ENCODE peak calls at places on chromosomes 11 and 22, in seven cellular contexts. One of them, this sample, is unnamed.

GRCh38 chr11:71178076-71178475 is 74.3 kb downstream of the SHANK2 start:
- DNase-seq in thoracic aorta: no peak
- DNase-seq in Caco-2: no peak
- DNase-seq in Panc1: no peak
- DNase-seq in colonic mucosa: no peak
- DNase-seq in cardiac fibroblast: no peak
- DNase-seq in tibial artery: no peak
- DNase-seq in this sample: peak; percentile 74

GRCh38 chr11:119696378-119697157 is 32.4 kb downstream of the NECTIN1 start:
- DNase-seq in thoracic aorta: no peak
- DNase-seq in Caco-2: no peak
- DNase-seq in Panc1: no peak
- DNase-seq in colonic mucosa: peak; percentile 62
- DNase-seq in cardiac fibroblast: no peak
- DNase-seq in tibial artery: no peak
- DNase-seq in this sample: peak; percentile 100

GRCh38 chr11:2289350-2289749 is 12.4 kb downstream of the C11orf21 start:
- DNase-seq in thoracic aorta: no peak
- DNase-seq in Caco-2: no peak
- DNase-seq in Panc1: no peak
- DNase-seq in colonic mucosa: no peak
- DNase-seq in cardiac fibroblast: no peak
- DNase-seq in tibial artery: no peak
- DNase-seq in this sample: no peak

GRCh38 chr11:75311858-75312288 is 39.6 kb downstream of the ARRB1 start:
- DNase-seq in thoracic aorta: peak; percentile 28
- DNase-seq in Caco-2: no peak
- DNase-seq in Panc1: no peak
- DNase-seq in colonic mucosa: peak; percentile 92
- DNase-seq in cardiac fibroblast: peak; percentile 84
- DNase-seq in tibial artery: peak; percentile 89
- DNase-seq in this sample: no peak

GRCh38 chr11:121035169-121035755 is 11.4 kb downstream of the TBCEL start:
- DNase-seq in thoracic aorta: no peak
- DNase-seq in Caco-2: no peak
- DNase-seq in Panc1: no peak
- DNase-seq in colonic mucosa: no peak
- DNase-seq in cardiac fibroblast: no peak
- DNase-seq in tibial artery: no peak
- DNase-seq in this sample: no peak

GRCh38 chr11:134524201-134524600 is 112.2 kb upstream of the B3GAT1 start:
- DNase-seq in thoracic aorta: no peak
- DNase-seq in Caco-2: no peak
- DNase-seq in Panc1: no peak
- DNase-seq in colonic mucosa: no peak
- DNase-seq in cardiac fibroblast: no peak
- DNase-seq in tibial artery: no peak
- DNase-seq in this sample: no peak

GRCh38 chr11:28105869-28106268 is 2.1 kb downstream of the KIF18A start:
- DNase-seq in thoracic aorta: no peak
- DNase-seq in Caco-2: no peak
- DNase-seq in Panc1: peak; percentile 33
- DNase-seq in colonic mucosa: no peak
- DNase-seq in cardiac fibroblast: no peak
- DNase-seq in tibial artery: no peak
- DNase-seq in this sample: no peak

GRCh38 chr11:80593981-80594380 is 1153.2 kb upstream of the TENM4 start:
- DNase-seq in thoracic aorta: no peak
- DNase-seq in Caco-2: peak; percentile 19
- DNase-seq in Panc1: peak; percentile 58
- DNase-seq in colonic mucosa: peak; percentile 61
- DNase-seq in cardiac fibroblast: peak; percentile 77
- DNase-seq in tibial artery: no peak
- DNase-seq in this sample: peak; percentile 86

GRCh38 chr22:16960220-16960883 is 47.7 kb downstream of the GAB4 start:
- DNase-seq in thoracic aorta: no peak
- DNase-seq in Caco-2: no peak
- DNase-seq in Panc1: no peak
- DNase-seq in colonic mucosa: no peak
- DNase-seq in cardiac fibroblast: no peak
- DNase-seq in tibial artery: no peak
- DNase-seq in this sample: no peak

GRCh38 chr22:46791201-46791731 is 28.8 kb downstream of the TBC1D22A start:
- DNase-seq in thoracic aorta: no peak
- DNase-seq in Caco-2: no peak
- DNase-seq in Panc1: no peak
- DNase-seq in colonic mucosa: no peak
- DNase-seq in cardiac fibroblast: peak; percentile 77
- DNase-seq in tibial artery: peak; percentile 50
- DNase-seq in this sample: peak; percentile 73

GRCh38 chr11:11027271-11027670 is 169.4 kb upstream of the ZBED5 start:
- DNase-seq in thoracic aorta: no peak
- DNase-seq in Caco-2: no peak
- DNase-seq in Panc1: no peak
- DNase-seq in colonic mucosa: no peak
- DNase-seq in cardiac fibroblast: peak; percentile 86
- DNase-seq in tibial artery: no peak
- DNase-seq in this sample: peak; percentile 85

GRCh38 chr11:74425100-74425499 is 26.9 kb upstream of the PGM2L1 start:
- DNase-seq in thoracic aorta: no peak
- DNase-seq in Caco-2: no peak
- DNase-seq in Panc1: no peak
- DNase-seq in colonic mucosa: no peak
- DNase-seq in cardiac fibroblast: no peak
- DNase-seq in tibial artery: no peak
- DNase-seq in this sample: no peak

GRCh38 chr11:120105576-120105975 is 32.3 kb downstream of the TRIM29 start:
- DNase-seq in thoracic aorta: no peak
- DNase-seq in Caco-2: no peak
- DNase-seq in Panc1: no peak
- DNase-seq in colonic mucosa: no peak
- DNase-seq in cardiac fibroblast: no peak
- DNase-seq in tibial artery: no peak
- DNase-seq in this sample: no peak

GRCh38 chr11:50298182-50298988 is 265.7 kb downstream of the OR4C45 start:
- DNase-seq in thoracic aorta: no peak
- DNase-seq in Caco-2: no peak
- DNase-seq in Panc1: no peak
- DNase-seq in colonic mucosa: no peak
- DNase-seq in cardiac fibroblast: no peak
- DNase-seq in tibial artery: no peak
- DNase-seq in this sample: no peak

GRCh38 chr11:29190313-29190712 is 826.5 kb downstream of the KCNA4 start:
- DNase-seq in thoracic aorta: no peak
- DNase-seq in Caco-2: no peak
- DNase-seq in Panc1: no peak
- DNase-seq in colonic mucosa: no peak
- DNase-seq in cardiac fibroblast: no peak
- DNase-seq in tibial artery: no peak
- DNase-seq in this sample: peak; percentile 42

GRCh38 chr11:48148749-48149148 is 67.9 kb upstream of the OR4B1 start:
- DNase-seq in thoracic aorta: no peak
- DNase-seq in Caco-2: no peak
- DNase-seq in Panc1: no peak
- DNase-seq in colonic mucosa: no peak
- DNase-seq in cardiac fibroblast: peak; percentile 39
- DNase-seq in tibial artery: no peak
- DNase-seq in this sample: peak; percentile 49

GRCh38 chr11:77140231-77140959 is 12.3 kb downstream of the MYO7A start:
- DNase-seq in thoracic aorta: no peak
- DNase-seq in Caco-2: no peak
- DNase-seq in Panc1: no peak
- DNase-seq in colonic mucosa: no peak
- DNase-seq in cardiac fibroblast: peak; percentile 71
- DNase-seq in tibial artery: no peak
- DNase-seq in this sample: peak; percentile 27

GRCh38 chr11:1566381-1567051 is 5.6 kb downstream of the DUSP8 start:
- DNase-seq in thoracic aorta: no peak
- DNase-seq in Caco-2: no peak
- DNase-seq in Panc1: no peak
- DNase-seq in colonic mucosa: no peak
- DNase-seq in cardiac fibroblast: no peak
- DNase-seq in tibial artery: no peak
- DNase-seq in this sample: no peak

GRCh38 chr11:114846040-114846791 is 167.9 kb downstream of the NXPE2 start:
- DNase-seq in thoracic aorta: no peak
- DNase-seq in Caco-2: peak; percentile 25
- DNase-seq in Panc1: no peak
- DNase-seq in colonic mucosa: no peak
- DNase-seq in cardiac fibroblast: no peak
- DNase-seq in tibial artery: no peak
- DNase-seq in this sample: no peak

GRCh38 chr11:108319541-108320145 is 96.8 kb downstream of the ATM start:
- DNase-seq in thoracic aorta: no peak
- DNase-seq in Caco-2: no peak
- DNase-seq in Panc1: no peak
- DNase-seq in colonic mucosa: no peak
- DNase-seq in cardiac fibroblast: peak; percentile 67
- DNase-seq in tibial artery: no peak
- DNase-seq in this sample: peak; percentile 52

GRCh38 chr11:108324587-108324986 is 101.7 kb downstream of the ATM start:
- DNase-seq in thoracic aorta: no peak
- DNase-seq in Caco-2: no peak
- DNase-seq in Panc1: no peak
- DNase-seq in colonic mucosa: no peak
- DNase-seq in cardiac fibroblast: peak; percentile 65
- DNase-seq in tibial artery: no peak
- DNase-seq in this sample: peak; percentile 29

DNA sequence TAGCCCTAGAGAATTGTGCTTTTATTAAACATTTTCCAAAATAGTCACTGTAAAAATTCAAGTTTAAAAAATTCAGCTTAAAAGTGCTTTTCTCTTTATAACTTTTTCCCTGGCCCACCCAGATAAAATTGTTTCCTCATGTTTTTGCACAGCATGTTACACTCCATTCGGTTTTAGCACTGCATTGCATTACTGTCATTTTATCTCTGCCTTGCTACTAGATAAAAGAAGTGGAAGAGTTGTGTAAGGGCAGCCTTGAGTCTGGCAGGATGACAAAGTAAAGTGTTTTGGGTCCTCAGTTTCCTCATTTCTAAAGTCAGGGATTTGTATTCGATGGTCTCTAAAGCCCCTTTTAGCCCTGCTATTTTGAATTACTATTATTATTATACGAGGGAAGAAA is 99.8 kb downstream of the ATM start:
- DNase-seq in thoracic aorta: no peak
- DNase-seq in Caco-2: no peak
- DNase-seq in Panc1: no peak
- DNase-seq in colonic mucosa: no peak
- DNase-seq in cardiac fibroblast: no peak
- DNase-seq in tibial artery: no peak
- DNase-seq in this sample: no peak
- H3K4me3 ChIP-seq in thoracic aorta: no peak overlapping the region
- H3K4me3 ChIP-seq in Caco-2: no peak overlapping the region
- H3K4me3 ChIP-seq in Panc1: no peak overlapping the region
- H3K4me3 ChIP-seq in colonic mucosa: no peak overlapping the region
- H3K4me3 ChIP-seq in cardiac fibroblast: no peak overlapping the region
- H3K4me3 ChIP-seq in tibial artery: no peak overlapping the region
- H3K4me3 ChIP-seq in this sample: no peak overlapping the region

DNA sequence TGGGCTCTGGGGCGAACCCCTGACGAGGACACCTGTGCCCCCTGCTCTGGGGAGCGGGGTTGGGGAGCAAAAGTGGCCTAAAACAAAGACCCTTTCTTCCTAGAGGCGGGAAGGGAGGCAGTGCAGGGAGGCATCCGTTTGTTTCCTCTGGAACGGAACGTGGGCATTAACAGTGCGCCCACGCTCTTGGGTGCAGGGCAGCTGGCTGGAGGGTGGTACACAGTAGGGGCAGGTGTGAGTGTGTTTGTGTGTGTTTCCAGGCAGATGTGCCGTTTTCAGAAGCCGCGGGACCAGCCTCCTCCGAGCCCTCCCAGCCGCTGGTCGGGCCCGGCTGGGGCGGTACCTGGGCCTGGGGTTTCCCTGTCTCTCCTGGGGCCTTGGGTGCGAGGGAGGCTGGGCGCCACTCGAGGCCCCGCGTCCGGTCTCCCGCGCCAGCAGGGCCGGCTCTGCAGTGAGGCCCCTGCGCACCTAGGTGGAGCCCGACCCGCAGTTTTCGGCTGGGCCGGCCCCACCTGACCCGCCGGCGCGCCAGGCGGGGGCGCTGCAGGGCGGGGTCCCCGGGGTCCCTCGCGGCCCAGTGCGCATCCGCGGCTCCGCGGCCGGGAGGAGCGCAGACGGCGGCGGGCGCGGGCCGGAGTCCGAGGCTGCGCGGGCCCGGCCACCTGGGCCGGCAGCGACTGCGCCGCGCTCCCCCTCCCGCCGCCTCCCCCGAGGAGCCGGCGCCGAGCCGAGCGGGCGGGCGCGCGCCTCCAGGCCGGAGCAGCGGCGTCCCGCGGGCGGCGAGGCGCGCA is 1252.7 kb downstream of the BRD1 start:
- DNase-seq in thoracic aorta: no peak
- DNase-seq in Caco-2: peak; percentile 34
- DNase-seq in Panc1: no peak
- DNase-seq in colonic mucosa: peak; percentile 22
- DNase-seq in cardiac fibroblast: peak; percentile 9
- DNase-seq in tibial artery: no peak
- DNase-seq in this sample: no peak
- TF ChIP-seq CTCF in thoracic aorta: peak; percentile 46
- TF ChIP-seq CTCF in Caco-2: no peak
- TF ChIP-seq CTCF in Panc1: no peak
- TF ChIP-seq CTCF in colonic mucosa: no peak
- TF ChIP-seq CTCF in cardiac fibroblast: no peak
- TF ChIP-seq CTCF in tibial artery: no peak
- TF ChIP-seq CTCF in this sample: no peak

GRCh38 chr22:31305194-31305593 is 12.9 kb upstream of the PIK3IP1 start:
- DNase-seq in thoracic aorta: no peak
- DNase-seq in Caco-2: no peak
- DNase-seq in Panc1: no peak
- DNase-seq in colonic mucosa: no peak
- DNase-seq in cardiac fibroblast: no peak
- DNase-seq in tibial artery: no peak
- DNase-seq in this sample: peak; percentile 97

GRCh38 chr22:31313366-31314147 is 21.3 kb upstream of the PIK3IP1 start:
- DNase-seq in thoracic aorta: peak; percentile 45
- DNase-seq in Caco-2: peak; percentile 74
- DNase-seq in Panc1: no peak
- DNase-seq in colonic mucosa: peak; percentile 94
- DNase-seq in cardiac fibroblast: peak; percentile 77
- DNase-seq in tibial artery: peak; percentile 62
- DNase-seq in this sample: peak; percentile 95

DNA sequence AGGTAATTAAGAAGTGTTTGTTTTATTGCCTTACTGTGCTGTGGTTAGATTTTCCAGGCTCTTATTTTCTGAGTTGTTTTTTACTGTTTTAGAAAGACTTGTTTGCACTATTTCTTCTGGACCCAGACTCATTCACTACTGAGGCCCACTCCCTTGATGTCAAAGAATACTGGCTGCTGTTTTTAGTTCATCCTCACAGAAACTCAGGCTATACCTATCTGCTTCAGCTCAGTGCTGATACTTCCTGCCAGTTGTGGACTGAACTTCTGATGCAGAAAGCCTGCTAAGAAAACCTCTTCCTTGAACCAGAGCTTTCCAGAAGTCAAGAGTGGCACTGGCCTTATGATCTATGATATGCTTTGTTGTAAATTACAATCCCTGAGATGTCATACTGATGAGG is 15.9 kb upstream of the PIK3IP1 start:
- DNase-seq in thoracic aorta: no peak
- DNase-seq in Caco-2: no peak
- DNase-seq in Panc1: no peak
- DNase-seq in colonic mucosa: no peak
- DNase-seq in cardiac fibroblast: no peak
- DNase-seq in tibial artery: no peak
- DNase-seq in this sample: no peak
- H3K4me3 ChIP-seq in thoracic aorta: no peak overlapping the region
- H3K4me3 ChIP-seq in Caco-2: no peak overlapping the region
- H3K4me3 ChIP-seq in Panc1: no peak overlapping the region
- H3K4me3 ChIP-seq in colonic mucosa: no peak overlapping the region
- H3K4me3 ChIP-seq in cardiac fibroblast: no peak overlapping the region
- H3K4me3 ChIP-seq in tibial artery: no peak overlapping the region
- H3K4me3 ChIP-seq in this sample: no peak overlapping the region

GRCh38 chr11:102452461-102453285 is at the start of gene TMEM123:
- DNase-seq in thoracic aorta: peak; percentile 40
- DNase-seq in Caco-2: peak; percentile 92
- DNase-seq in Panc1: no peak
- DNase-seq in colonic mucosa: peak; percentile 87
- DNase-seq in cardiac fibroblast: peak; percentile 52
- DNase-seq in tibial artery: peak; percentile 67
- DNase-seq in this sample: peak; percentile 56
- TF ChIP-seq CTCF in thoracic aorta: no peak
- TF ChIP-seq CTCF in Caco-2: no peak
- TF ChIP-seq CTCF in Panc1: peak; percentile 32
- TF ChIP-seq CTCF in colonic mucosa: no peak
- TF ChIP-seq CTCF in cardiac fibroblast: no peak
- TF ChIP-seq CTCF in tibial artery: no peak
- TF ChIP-seq CTCF in this sample: no peak